ENCODE peak calls at places on chromosomes 13 and 19, in seven cellular contexts. R, M, N, Y, B, U and V are unnamed samples.

GRCh38 chr13:98199480-98199879 is 22.4 kb upstream of the RNF113B start:
- DNase-seq in R (no peak), Y (no peak), U (no peak), B (no peak), N (no peak), M (no peak), V (no peak)

GRCh38 chr13:79933389-79933788 is 407.5 kb downstream of the SPRY2 start:
- DNase-seq in Y (no peak), R (no peak), U (no peak), N (no peak), M (no peak), B (no peak), V (no peak)

GRCh38 chr19:51029718-51030117 is 3.3 kb upstream of the KLK11 start:
- DNase-seq in N (no peak), Y (no peak), B (no peak), R (no peak), U (no peak), M (no peak), V (no peak)

GRCh38 chr13:37369618-37370017 is 228.9 kb downstream of the POSTN start:
- DNase-seq in B (no peak), N (no peak), U (no peak), M (no peak), R (peak), Y (no peak), V (no peak)

GRCh38 chr19:5553892-5554291 is 13.9 kb downstream of the TINCR start:
- DNase-seq in R (no peak), M (no peak), U (no peak), B (no peak), Y (no peak), N (no peak), V (no peak)

GRCh38 chr19:50300814-50301606 is 28.2 kb downstream of the KCNC3 start:
- DNase-seq in M (peak), U (peak), N (no peak), B (no peak), R (peak), Y (no peak), V (no peak)

GRCh38 chr19:4694211-4694987 is 24.3 kb upstream of the MYDGF start:
- DNase-seq in N (no peak), B (peak), Y (peak), M (peak), U (peak), R (peak), V (no peak)

GRCh38 chr19:44552324-44552723 is 22.8 kb upstream of the CEACAM20 start:
- DNase-seq in B (no peak), M (peak), N (no peak), R (peak), U (no peak), Y (no peak), V (peak)

GRCh38 chr13:97567510-97568243 is 133.7 kb downstream of the RAP2A start:
- DNase-seq in U (peak), Y (no peak), B (peak), M (peak), N (no peak), R (peak), V (peak)

GRCh38 chr13:36297259-36297599 is 385 bp downstream of the CCDC169 start:
- DNase-seq in Y (no peak), U (peak), N (no peak), B (no peak), M (peak), R (peak), V (peak)

GRCh38 chr13:33017410-33017929 is 1.2 kb downstream of the KL start:
- DNase-seq in Y (peak), N (no peak), U (no peak), B (peak), M (peak), R (peak), V (peak)

GRCh38 chr13:51041126-51041525 is 69.9 kb downstream of the C13orf42 start:
- DNase-seq in U (no peak), M (no peak), R (no peak), B (no peak), Y (no peak), N (no peak), V (no peak)

GRCh38 chr19:30448386-30449130 is 76.4 kb downstream of the ZNF536 start:
- DNase-seq in N (no peak), R (no peak), U (no peak), B (no peak), M (no peak), Y (no peak), V (no peak)

GRCh38 chr13:47158583-47158982 is 261.7 kb upstream of the HTR2A start:
- DNase-seq in Y (no peak), U (no peak), R (no peak), M (no peak), N (no peak), B (no peak), V (no peak)

GRCh38 chr13:48078251-48078656 is 16.6 kb downstream of the MED4 start:
- DNase-seq in M (peak), U (peak), N (no peak), B (no peak), R (peak), Y (no peak), V (peak)

GRCh38 chr19:50312967-50313811 is 16.0 kb downstream of the KCNC3 start:
- DNase-seq in B (no peak), R (no peak), Y (no peak), U (no peak), N (peak), M (no peak), V (no peak)

DNA sequence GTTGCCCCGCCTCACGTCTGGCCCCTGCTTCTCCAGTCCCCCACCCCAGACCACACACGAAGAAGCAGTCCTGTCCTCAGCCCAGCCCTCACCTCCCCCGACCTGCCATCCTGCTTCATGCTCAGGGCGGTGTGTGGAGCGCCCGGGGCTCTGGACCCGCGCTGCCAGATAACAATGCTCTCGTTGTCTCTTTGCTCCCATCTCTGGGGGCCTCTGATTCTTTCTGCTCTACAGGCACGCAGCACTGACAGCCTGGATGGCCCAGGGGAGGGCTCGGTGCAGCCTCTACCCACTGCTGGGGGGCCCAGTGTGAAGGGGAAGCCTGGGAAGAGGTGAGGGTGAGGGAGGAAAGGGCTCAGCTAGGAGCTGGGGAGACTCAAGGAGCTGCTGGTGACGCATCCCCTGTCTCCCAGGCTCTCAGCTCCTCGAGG is 2.1 kb downstream of the ARHGAP33 start:
- DNase-seq in U (no peak), Y (no peak), N (no peak), M (no peak), R (no peak), B (no peak), V (no peak)
- TF ChIP-seq CTCF in U (no peak), Y (no peak), N (no peak), M (no peak), R (no peak), B (no peak), V (no peak)

DNA sequence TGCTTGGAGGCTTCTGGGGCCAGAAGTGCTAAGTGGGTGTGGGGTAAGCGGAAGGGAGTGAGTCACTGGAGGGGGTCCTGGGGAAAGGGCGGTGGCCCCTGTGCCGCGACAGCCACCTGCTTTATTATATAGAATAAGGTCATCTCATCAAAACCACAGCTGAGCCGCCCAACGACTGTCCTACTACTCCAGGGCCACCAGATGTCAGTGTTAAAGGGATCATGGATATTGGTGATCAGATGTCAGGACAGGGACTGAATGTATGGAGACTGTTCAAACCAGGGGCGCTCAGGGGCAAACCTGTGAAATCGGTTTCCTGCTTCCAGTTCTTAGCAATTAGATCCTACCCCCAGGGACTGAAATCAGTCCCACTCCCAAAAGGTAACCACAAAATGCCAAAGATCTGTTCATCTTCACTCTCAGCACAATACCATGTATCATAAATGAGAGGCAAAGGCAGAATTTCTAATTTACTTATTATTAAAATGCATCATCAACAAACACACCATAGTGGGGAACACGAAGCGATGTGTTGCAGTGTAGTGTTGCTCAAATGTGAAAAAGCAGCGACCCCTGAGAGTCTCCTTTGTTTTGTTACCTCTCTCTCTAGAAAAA is 24.5 kb downstream of the ARL11 start:
- DNase-seq in U (peak), M (no peak), R (peak), Y (no peak), N (no peak), B (peak), V (peak)
- TF ChIP-seq CTCF in U (peak), M (peak), R (peak), Y (peak), N (peak), B (peak), V (peak)

DNA sequence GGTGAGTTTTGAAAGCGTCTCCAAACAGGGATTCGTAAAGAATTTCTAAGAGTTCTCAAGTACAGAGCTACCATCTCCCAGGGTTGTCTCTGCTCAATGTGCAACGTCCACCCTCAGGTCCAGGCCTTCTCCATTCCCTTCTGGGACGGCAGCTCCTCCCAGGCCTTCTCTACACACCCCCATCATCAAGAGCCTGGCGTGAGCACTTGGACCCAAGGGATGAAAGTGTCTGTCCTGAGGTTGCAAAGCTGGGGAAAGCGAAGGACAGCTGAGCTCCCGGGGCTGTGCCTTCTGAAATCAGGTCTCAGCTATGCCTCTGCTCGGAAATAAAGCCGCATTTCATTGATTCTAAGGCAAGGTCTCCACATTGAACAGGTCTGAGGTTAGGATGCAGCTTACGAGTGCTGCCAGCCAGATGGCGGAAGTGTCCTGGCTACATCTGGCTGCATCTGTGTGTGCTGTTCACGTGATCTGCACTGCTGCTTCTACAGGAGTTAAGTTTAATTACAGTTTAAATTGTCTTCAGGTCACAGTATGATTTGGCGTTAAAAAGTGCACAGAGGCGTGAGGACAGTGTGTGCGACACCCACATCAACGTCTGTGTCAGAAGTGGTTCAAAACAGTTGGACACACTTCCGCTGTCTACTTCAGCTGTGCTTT is 27.0 kb upstream of the MIER2 start:
- DNase-seq in M (no peak), B (no peak), U (no peak), Y (no peak), N (peak), R (peak), V (no peak)
- TF ChIP-seq CTCF in M (peak), B (no peak), U (no peak), Y (no peak), N (no peak), R (no peak), V (no peak)

DNA sequence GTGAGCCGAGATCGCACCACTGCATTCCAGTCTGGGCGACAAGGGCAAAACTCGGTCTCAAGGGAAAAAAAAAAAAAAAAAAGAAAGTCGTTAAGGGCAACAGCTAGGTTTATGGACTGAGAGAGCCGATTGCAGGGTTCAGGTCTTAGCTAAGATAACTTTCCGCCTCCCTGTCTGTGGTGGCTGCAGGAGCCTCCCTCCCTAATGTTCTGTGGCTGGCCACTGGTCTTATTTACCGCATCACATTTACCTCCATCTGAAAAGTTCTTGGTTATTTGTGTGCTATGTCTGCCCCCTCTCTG is 722 bp upstream of the CRTC1 start:
- DNase-seq in U (no peak), R (no peak), B (no peak), Y (no peak), M (no peak), N (no peak), V (no peak)
- TF ChIP-seq CTCF in U (no peak), R (no peak), B (no peak), Y (no peak), M (no peak), N (no peak), V (no peak)

GRCh38 chr19:40438284-40438683 is 5.9 kb downstream of the SERTAD3 start:
- DNase-seq in R (no peak), M (no peak), N (no peak), U (no peak), B (no peak), Y (no peak), V (no peak)

GRCh38 chr19:40431698-40432097 is 5.9 kb upstream of the SERTAD1 start:
- DNase-seq in Y (no peak), N (no peak), U (no peak), M (no peak), R (no peak), B (no peak), V (no peak)

DNA sequence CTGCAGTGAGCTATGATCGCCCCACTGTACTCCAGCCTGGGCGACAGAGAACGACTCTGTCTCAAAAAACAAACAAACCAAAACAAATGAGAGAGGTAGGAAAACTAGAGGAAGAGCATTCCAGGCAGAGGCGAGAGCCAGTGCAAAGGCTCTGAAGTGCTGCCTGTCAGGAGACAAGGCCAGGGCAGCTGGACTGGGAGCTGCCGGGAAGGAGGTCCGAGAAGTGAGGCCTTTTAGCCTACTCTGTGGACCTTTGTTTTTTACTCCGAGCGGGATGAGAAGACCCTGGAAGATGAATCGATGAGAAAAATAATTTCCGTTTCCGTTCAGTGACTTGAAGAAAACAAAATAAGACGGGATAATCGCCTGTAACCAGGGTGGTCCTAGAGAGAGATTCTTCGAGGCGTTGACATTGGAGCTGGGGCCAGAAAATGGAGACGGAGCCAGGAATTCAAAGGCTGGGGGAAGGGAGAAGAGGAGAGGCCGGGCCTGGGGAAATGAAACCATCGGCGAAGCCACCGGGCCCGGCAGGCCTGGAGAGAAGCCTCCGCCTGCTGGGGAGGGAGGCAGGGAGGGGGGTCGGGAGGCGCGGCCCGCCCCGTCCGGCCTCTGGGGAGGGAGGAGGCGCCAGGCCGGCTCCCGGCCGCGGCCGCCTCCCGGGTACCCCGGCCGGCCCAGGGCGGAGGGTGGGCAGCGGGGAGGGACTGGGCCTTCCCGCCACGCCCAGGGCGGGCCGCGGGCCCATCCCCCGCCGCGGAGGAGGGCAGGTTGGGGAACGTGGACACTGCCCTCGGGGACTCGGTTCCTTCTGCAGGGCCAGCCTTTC is 7.8 kb upstream of the SERTAD1 start:
- DNase-seq in N (no peak), U (peak), Y (peak), M (peak), B (peak), R (peak), V (peak)
- TF ChIP-seq CTCF in N (no peak), U (no peak), Y (no peak), M (no peak), B (no peak), R (no peak), V (no peak)

GRCh38 chr19:13847900-13848677 is 28.8 kb upstream of the NANOS3 start:
- DNase-seq in U (no peak), M (no peak), R (no peak), N (no peak), B (no peak), Y (no peak), V (no peak)

GRCh38 chr19:13846533-13847032 is 30.4 kb upstream of the NANOS3 start:
- DNase-seq in Y (peak), B (peak), U (no peak), N (no peak), M (peak), R (peak), V (peak)

GRCh38 chr19:13848811-13849241 is 28.1 kb upstream of the NANOS3 start:
- DNase-seq in M (no peak), U (no peak), N (no peak), B (peak), Y (peak), R (no peak), V (no peak)

GRCh38 chr19:13849277-13849676 is 27.7 kb upstream of the NANOS3 start:
- DNase-seq in U (no peak), M (no peak), B (no peak), N (no peak), Y (peak), R (no peak), V (no peak)

DNA sequence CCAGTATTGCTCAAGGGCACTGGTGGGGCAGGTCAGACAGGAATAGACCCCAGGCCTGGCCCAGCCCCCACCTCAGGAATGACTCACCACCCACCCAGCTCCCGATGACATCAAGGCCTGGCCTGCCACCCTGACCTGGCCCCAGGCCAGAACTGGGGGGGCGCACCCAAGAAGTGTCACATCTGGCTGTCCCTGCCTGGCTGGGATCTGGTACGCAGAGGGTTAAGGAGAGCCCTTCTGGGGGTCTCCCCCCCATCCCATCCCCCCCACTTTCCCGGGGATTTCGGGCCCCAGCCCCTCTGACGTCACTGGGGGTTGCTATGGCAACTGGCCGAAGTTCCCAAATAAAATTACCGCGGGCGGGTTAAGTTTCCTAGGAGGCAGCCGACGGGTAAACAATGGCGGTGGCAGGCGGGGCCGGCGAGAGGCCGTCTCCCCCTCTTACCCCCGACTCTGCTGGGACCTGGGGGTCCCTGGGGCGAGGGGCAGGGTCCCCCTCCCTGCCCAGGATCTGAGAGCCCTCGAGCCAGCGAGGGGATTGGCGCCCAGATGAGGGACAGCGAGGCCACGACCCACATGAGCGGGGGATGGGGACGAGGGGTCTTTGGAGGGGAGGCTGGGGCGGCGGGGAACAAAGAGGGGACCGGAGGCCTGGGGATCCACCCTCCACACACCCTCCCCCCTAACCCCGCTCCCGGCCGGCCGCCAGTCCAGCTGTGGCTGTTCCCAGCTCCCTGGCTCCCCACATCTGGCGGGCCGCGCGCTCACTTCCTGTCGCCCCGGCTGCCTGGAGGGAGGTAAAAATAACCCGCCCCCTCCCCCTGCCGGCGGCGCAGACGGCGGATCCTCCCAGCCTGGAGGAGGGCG is 29.7 kb upstream of the NANOS3 start:
- DNase-seq in B (peak), Y (peak), M (peak), N (no peak), R (peak), U (peak), V (peak)
- TF ChIP-seq CTCF in B (peak), Y (peak), M (peak), N (peak), R (no peak), U (no peak), V (no peak)

GRCh38 chr13:109275848-109276247 is 510.5 kb downstream of the IRS2 start:
- DNase-seq in B (no peak), Y (no peak), R (no peak), U (peak), N (no peak), M (peak), V (no peak)
- TF ChIP-seq CTCF in B (peak), Y (no peak), R (peak), U (no peak), N (peak), M (peak), V (no peak)